ENCODE peak calls at places on chromosomes 13 and 19, in seven cellular contexts. One of them, this sample, is unnamed.

GRCh38 chr19:10866495-10866894 is 4.9 kb upstream of the CARM1 start:
- DNase-seq in HepG2: no peak
- DNase-seq in A549: no peak
- DNase-seq in transverse colon: no peak
- DNase-seq in BE2C: no peak
- DNase-seq in gastrocnemius medialis: peak; percentile 48
- DNase-seq in astrocyte of the spinal cord: no peak
- DNase-seq in this sample: no peak

GRCh38 chr13:19864339-19865309 is 1.2 kb upstream of the ZMYM5 start:
- DNase-seq in HepG2: no peak
- DNase-seq in A549: peak; percentile 83
- DNase-seq in transverse colon: peak; percentile 75
- DNase-seq in BE2C: peak; percentile 78
- DNase-seq in gastrocnemius medialis: peak; percentile 41
- DNase-seq in astrocyte of the spinal cord: peak; percentile 77
- DNase-seq in this sample: peak; percentile 64

GRCh38 chr19:42412223-42412622 is 15.0 kb downstream of the LIPE start:
- DNase-seq in HepG2: no peak
- DNase-seq in A549: no peak
- DNase-seq in transverse colon: peak; percentile 81
- DNase-seq in BE2C: peak; percentile 81
- DNase-seq in gastrocnemius medialis: peak; percentile 65
- DNase-seq in astrocyte of the spinal cord: no peak
- DNase-seq in this sample: peak; percentile 33

GRCh38 chr13:93368705-93369104 is 142.1 kb downstream of the GPC6 start:
- DNase-seq in HepG2: no peak
- DNase-seq in A549: no peak
- DNase-seq in transverse colon: no peak
- DNase-seq in BE2C: no peak
- DNase-seq in gastrocnemius medialis: no peak
- DNase-seq in astrocyte of the spinal cord: no peak
- DNase-seq in this sample: no peak

GRCh38 chr19:5170329-5170745 is 170.3 kb downstream of the PTPRS start:
- DNase-seq in HepG2: no peak
- DNase-seq in A549: peak; percentile 37
- DNase-seq in transverse colon: peak; percentile 37
- DNase-seq in BE2C: peak; percentile 49
- DNase-seq in gastrocnemius medialis: no peak
- DNase-seq in astrocyte of the spinal cord: no peak
- DNase-seq in this sample: no peak

GRCh38 chr13:79119578-79120107 is 286.4 kb downstream of the RBM26 start:
- DNase-seq in HepG2: no peak
- DNase-seq in A549: no peak
- DNase-seq in transverse colon: no peak
- DNase-seq in BE2C: no peak
- DNase-seq in gastrocnemius medialis: no peak
- DNase-seq in astrocyte of the spinal cord: no peak
- DNase-seq in this sample: no peak

GRCh38 chr13:40983269-40983668 is 35.8 kb downstream of the ELF1 start:
- DNase-seq in HepG2: no peak
- DNase-seq in A549: no peak
- DNase-seq in transverse colon: no peak
- DNase-seq in BE2C: no peak
- DNase-seq in gastrocnemius medialis: no peak
- DNase-seq in astrocyte of the spinal cord: no peak
- DNase-seq in this sample: no peak

GRCh38 chr13:98112456-98112855 is 30.4 kb upstream of the FARP1 start:
- DNase-seq in HepG2: no peak
- DNase-seq in A549: no peak
- DNase-seq in transverse colon: no peak
- DNase-seq in BE2C: no peak
- DNase-seq in gastrocnemius medialis: no peak
- DNase-seq in astrocyte of the spinal cord: no peak
- DNase-seq in this sample: no peak

GRCh38 chr19:18023596-18024212 is 15.7 kb downstream of the ARRDC2 start:
- DNase-seq in HepG2: no peak
- DNase-seq in A549: no peak
- DNase-seq in transverse colon: peak; percentile 78
- DNase-seq in BE2C: no peak
- DNase-seq in gastrocnemius medialis: peak; percentile 92
- DNase-seq in astrocyte of the spinal cord: peak; percentile 46
- DNase-seq in this sample: no peak

GRCh38 chr19:51489113-51489512 is 10.8 kb downstream of the CEACAM18 start:
- DNase-seq in HepG2: no peak
- DNase-seq in A549: no peak
- DNase-seq in transverse colon: no peak
- DNase-seq in BE2C: no peak
- DNase-seq in gastrocnemius medialis: no peak
- DNase-seq in astrocyte of the spinal cord: no peak
- DNase-seq in this sample: no peak

GRCh38 chr19:6424939-6425731 is 524 bp upstream of the KHSRP start:
- DNase-seq in HepG2: peak; percentile 100
- DNase-seq in A549: peak; percentile 100
- DNase-seq in transverse colon: peak; percentile 100
- DNase-seq in BE2C: peak; percentile 99
- DNase-seq in gastrocnemius medialis: peak; percentile 100
- DNase-seq in astrocyte of the spinal cord: peak; percentile 100
- DNase-seq in this sample: peak; percentile 100
- H3K4me3 ChIP-seq in HepG2: no peak overlapping the region
- H3K4me3 ChIP-seq in A549: peak overlapping the region; percentile 15
- H3K4me3 ChIP-seq in transverse colon: peak overlapping the region; percentile 41
- H3K4me3 ChIP-seq in BE2C: no peak overlapping the region
- H3K4me3 ChIP-seq in gastrocnemius medialis: peak overlapping the region; percentile 42
- H3K4me3 ChIP-seq in astrocyte of the spinal cord: peak overlapping the region; percentile 6
- H3K4me3 ChIP-seq in this sample: no peak overlapping the region

DNA sequence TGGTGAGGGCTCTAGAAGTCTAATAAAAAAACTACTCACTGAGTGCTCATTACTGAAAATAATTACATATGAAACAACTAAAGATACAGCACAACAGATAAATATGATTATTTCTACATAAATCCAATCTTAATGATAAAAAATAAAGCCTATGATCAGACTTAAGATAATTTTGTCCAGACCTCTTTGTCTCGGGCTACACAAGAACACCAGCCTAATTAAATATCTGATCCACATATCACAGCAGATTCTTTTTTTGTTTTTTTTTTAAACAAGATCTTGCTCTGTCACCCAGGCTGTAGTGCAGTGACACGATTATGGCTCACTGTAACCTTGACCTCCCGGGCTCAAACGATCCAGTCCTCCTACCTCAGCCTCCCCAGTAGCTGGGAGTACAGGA is 30.3 kb upstream of the SMAD9 start:
- DNase-seq in HepG2: no peak
- DNase-seq in A549: no peak
- DNase-seq in transverse colon: no peak
- DNase-seq in BE2C: no peak
- DNase-seq in gastrocnemius medialis: no peak
- DNase-seq in astrocyte of the spinal cord: no peak
- DNase-seq in this sample: no peak
- H3K4me3 ChIP-seq in HepG2: no peak overlapping the region
- H3K4me3 ChIP-seq in A549: no peak overlapping the region
- H3K4me3 ChIP-seq in transverse colon: no peak overlapping the region
- H3K4me3 ChIP-seq in BE2C: no peak overlapping the region
- H3K4me3 ChIP-seq in gastrocnemius medialis: no peak overlapping the region
- H3K4me3 ChIP-seq in astrocyte of the spinal cord: no peak overlapping the region
- H3K4me3 ChIP-seq in this sample: no peak overlapping the region

GRCh38 chr19:7669641-7670040 is 792 bp downstream of the RETN start:
- DNase-seq in HepG2: no peak
- DNase-seq in A549: no peak
- DNase-seq in transverse colon: no peak
- DNase-seq in BE2C: no peak
- DNase-seq in gastrocnemius medialis: no peak
- DNase-seq in astrocyte of the spinal cord: no peak
- DNase-seq in this sample: no peak
- H3K4me3 ChIP-seq in HepG2: no peak overlapping the region
- H3K4me3 ChIP-seq in A549: no peak overlapping the region
- H3K4me3 ChIP-seq in transverse colon: no peak overlapping the region
- H3K4me3 ChIP-seq in BE2C: no peak overlapping the region
- H3K4me3 ChIP-seq in gastrocnemius medialis: no peak overlapping the region
- H3K4me3 ChIP-seq in astrocyte of the spinal cord: no peak overlapping the region
- H3K4me3 ChIP-seq in this sample: peak overlapping the region; percentile 55

DNA sequence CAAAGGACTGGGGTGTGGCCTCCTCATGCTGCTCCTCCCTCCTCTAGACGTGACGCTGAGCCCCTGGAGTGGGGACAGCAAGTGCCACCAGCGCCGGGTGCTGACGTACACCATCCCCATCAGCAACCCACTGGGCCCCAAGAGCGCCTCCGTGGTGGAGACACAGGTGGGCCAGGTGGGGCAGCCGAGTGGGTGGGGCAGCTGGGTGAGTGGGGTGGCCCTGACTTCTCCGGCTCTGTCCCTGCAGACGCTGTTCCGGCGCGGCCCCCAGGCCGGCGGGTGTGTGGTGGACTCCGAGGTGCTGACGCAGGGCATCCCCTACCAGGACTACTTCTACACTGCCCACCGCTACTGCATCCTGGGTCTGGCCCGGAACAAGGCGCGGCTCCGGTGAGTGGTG is 11.1 kb upstream of the SCN1B start:
- DNase-seq in HepG2: no peak
- DNase-seq in A549: no peak
- DNase-seq in transverse colon: no peak
- DNase-seq in BE2C: no peak
- DNase-seq in gastrocnemius medialis: no peak
- DNase-seq in astrocyte of the spinal cord: no peak
- DNase-seq in this sample: no peak
- H3K4me3 ChIP-seq in HepG2: no peak overlapping the region
- H3K4me3 ChIP-seq in A549: no peak overlapping the region
- H3K4me3 ChIP-seq in transverse colon: no peak overlapping the region
- H3K4me3 ChIP-seq in BE2C: no peak overlapping the region
- H3K4me3 ChIP-seq in gastrocnemius medialis: no peak overlapping the region
- H3K4me3 ChIP-seq in astrocyte of the spinal cord: no peak overlapping the region
- H3K4me3 ChIP-seq in this sample: no peak overlapping the region

DNA sequence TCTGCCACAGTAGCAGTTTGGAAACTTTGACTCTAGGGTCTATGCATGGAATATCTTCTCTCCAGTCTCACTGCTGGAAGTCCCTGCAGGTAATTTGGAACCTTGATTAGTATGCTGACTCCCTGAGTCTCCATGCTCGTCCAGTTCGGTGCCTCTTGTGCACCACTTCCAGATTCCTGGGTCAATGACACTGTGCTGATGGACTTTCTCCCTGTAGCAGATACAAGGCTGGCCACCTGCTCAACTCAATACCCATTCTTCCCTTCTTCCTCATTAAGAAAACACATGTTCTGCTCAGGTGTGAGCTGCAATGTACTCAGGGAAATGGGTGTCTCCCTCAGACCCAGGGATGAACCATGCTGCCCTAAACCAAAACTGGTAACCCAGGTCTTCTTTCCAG is 99.1 kb downstream of the KL start:
- DNase-seq in HepG2: no peak
- DNase-seq in A549: no peak
- DNase-seq in transverse colon: no peak
- DNase-seq in BE2C: no peak
- DNase-seq in gastrocnemius medialis: no peak
- DNase-seq in astrocyte of the spinal cord: no peak
- DNase-seq in this sample: no peak
- H3K4me3 ChIP-seq in HepG2: no peak overlapping the region
- H3K4me3 ChIP-seq in A549: no peak overlapping the region
- H3K4me3 ChIP-seq in transverse colon: no peak overlapping the region
- H3K4me3 ChIP-seq in BE2C: no peak overlapping the region
- H3K4me3 ChIP-seq in gastrocnemius medialis: no peak overlapping the region
- H3K4me3 ChIP-seq in astrocyte of the spinal cord: no peak overlapping the region
- H3K4me3 ChIP-seq in this sample: no peak overlapping the region

DNA sequence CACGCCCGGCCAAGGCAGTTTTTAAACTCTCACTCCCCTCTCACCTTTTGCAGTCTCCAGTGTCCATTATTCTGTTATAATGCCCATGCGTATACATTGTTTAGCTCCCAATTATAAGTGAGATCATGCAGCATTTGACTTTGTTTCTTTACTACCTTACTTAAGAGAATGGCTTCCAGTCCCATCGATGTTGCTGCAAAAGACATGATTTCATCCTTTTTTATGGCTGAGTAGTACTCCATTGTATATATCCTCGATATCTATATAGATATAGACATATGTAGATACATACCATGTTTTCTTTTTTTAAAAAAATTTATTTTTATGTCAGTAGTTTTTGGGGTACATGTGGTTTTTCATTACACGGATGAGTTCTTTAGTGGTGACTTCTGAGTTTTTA is 8.4 kb downstream of the OR7D2 start:
- DNase-seq in HepG2: no peak
- DNase-seq in A549: no peak
- DNase-seq in transverse colon: no peak
- DNase-seq in BE2C: no peak
- DNase-seq in gastrocnemius medialis: no peak
- DNase-seq in astrocyte of the spinal cord: no peak
- DNase-seq in this sample: no peak
- H3K4me3 ChIP-seq in HepG2: no peak overlapping the region
- H3K4me3 ChIP-seq in A549: no peak overlapping the region
- H3K4me3 ChIP-seq in transverse colon: no peak overlapping the region
- H3K4me3 ChIP-seq in BE2C: no peak overlapping the region
- H3K4me3 ChIP-seq in gastrocnemius medialis: no peak overlapping the region
- H3K4me3 ChIP-seq in astrocyte of the spinal cord: no peak overlapping the region
- H3K4me3 ChIP-seq in this sample: no peak overlapping the region

GRCh38 chr13:31166591-31166990 is 4.9 kb upstream of the HSPH1 start:
- DNase-seq in HepG2: peak; percentile 56
- DNase-seq in A549: peak; percentile 16
- DNase-seq in transverse colon: no peak
- DNase-seq in BE2C: no peak
- DNase-seq in gastrocnemius medialis: no peak
- DNase-seq in astrocyte of the spinal cord: no peak
- DNase-seq in this sample: no peak
- H3K4me3 ChIP-seq in HepG2: no peak overlapping the region
- H3K4me3 ChIP-seq in A549: no peak overlapping the region
- H3K4me3 ChIP-seq in transverse colon: no peak overlapping the region
- H3K4me3 ChIP-seq in BE2C: no peak overlapping the region
- H3K4me3 ChIP-seq in gastrocnemius medialis: no peak overlapping the region
- H3K4me3 ChIP-seq in astrocyte of the spinal cord: no peak overlapping the region
- H3K4me3 ChIP-seq in this sample: no peak overlapping the region

GRCh38 chr13:101111894-101112293 is 304.4 kb downstream of the NALCN start:
- DNase-seq in HepG2: no peak
- DNase-seq in A549: no peak
- DNase-seq in transverse colon: no peak
- DNase-seq in BE2C: no peak
- DNase-seq in gastrocnemius medialis: no peak
- DNase-seq in astrocyte of the spinal cord: peak; percentile 4
- DNase-seq in this sample: no peak
- H3K4me3 ChIP-seq in HepG2: no peak overlapping the region
- H3K4me3 ChIP-seq in A549: no peak overlapping the region
- H3K4me3 ChIP-seq in transverse colon: no peak overlapping the region
- H3K4me3 ChIP-seq in BE2C: no peak overlapping the region
- H3K4me3 ChIP-seq in gastrocnemius medialis: no peak overlapping the region
- H3K4me3 ChIP-seq in astrocyte of the spinal cord: no peak overlapping the region
- H3K4me3 ChIP-seq in this sample: no peak overlapping the region

DNA sequence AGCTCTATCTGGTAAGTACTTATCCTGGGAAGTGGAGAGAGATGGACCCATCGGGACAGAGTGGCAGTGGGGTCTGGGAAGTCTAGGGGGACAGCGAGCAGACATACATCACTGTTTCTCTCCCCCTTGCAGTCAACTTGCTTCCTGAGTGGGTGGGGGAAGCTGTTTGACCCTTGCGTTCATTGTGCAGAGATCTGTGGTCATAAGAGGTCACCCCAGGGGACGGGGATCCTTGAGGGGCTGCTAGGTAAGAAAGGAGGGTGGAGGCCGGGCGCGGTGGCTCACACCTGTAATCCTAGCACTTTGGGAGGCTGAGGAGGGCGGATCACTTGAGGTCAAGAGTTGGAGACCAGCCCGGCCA is 474 bp downstream of the ARHGEF18 start:
- DNase-seq in HepG2: no peak
- DNase-seq in A549: no peak
- DNase-seq in transverse colon: no peak
- DNase-seq in BE2C: no peak
- DNase-seq in gastrocnemius medialis: no peak
- DNase-seq in astrocyte of the spinal cord: no peak
- DNase-seq in this sample: no peak
- H3K4me3 ChIP-seq in HepG2: no peak overlapping the region
- H3K4me3 ChIP-seq in A549: no peak overlapping the region
- H3K4me3 ChIP-seq in transverse colon: peak overlapping the region; percentile 28
- H3K4me3 ChIP-seq in BE2C: no peak overlapping the region
- H3K4me3 ChIP-seq in gastrocnemius medialis: no peak overlapping the region
- H3K4me3 ChIP-seq in astrocyte of the spinal cord: no peak overlapping the region
- H3K4me3 ChIP-seq in this sample: no peak overlapping the region

This sample was measured in neural progenitor cell.